ENCODE peak calls at places on chromosomes 12 and 14, in six cellular contexts. V, Z, Q, S, N and W are unnamed samples. For H3K27me3 and H3K36me3, the result is how much of the 10 kb centered on the place peaks cover.

GRCh38 chr14:62557416-62557815 is 487.8 kb downstream of the KCNH5 start:
- DNase-seq in V (no peak), Z (no peak), Q (no peak), S (no peak), N (no peak), W (no peak)

GRCh38 chr12:9258676-9259075 is 50.5 kb upstream of the PZP start:
- DNase-seq in V (no peak), Z (no peak), Q (no peak), S (no peak), N (no peak), W (no peak)

GRCh38 chr12:94074970-94075695 is 73.2 kb upstream of the PLXNC1 start:
- DNase-seq in V (peak), Z (peak), Q (peak), S (no peak), N (peak), W (peak)

GRCh38 chr14:95452176-95452889 is 64.1 kb downstream of the SYNE3 start:
- DNase-seq in V (peak), Z (no peak), Q (no peak), S (no peak), N (no peak), W (peak)

GRCh38 chr12:80702889-80703605 is 4.4 kb upstream of the MYF6 start:
- DNase-seq in V (peak), Z (no peak), Q (no peak), S (peak), N (peak), W (no peak)

GRCh38 chr14:105844810-105845724 is 318.7 kb downstream of the TMEM121 start:
- DNase-seq in V (no peak), Z (no peak), Q (no peak), S (no peak), N (no peak), W (peak)

GRCh38 chr14:100341301-100342031 is 18.3 kb downstream of the SLC25A47 start:
- DNase-seq in V (no peak), Z (no peak), Q (peak), S (peak), N (peak), W (peak)

GRCh38 chr12:52010152-52010622 is 3.4 kb downstream of the TAMALIN start:
- DNase-seq in V (peak), Z (peak), Q (peak), S (no peak), N (no peak), W (peak)

GRCh38 chr14:101112351-101113107 is 209.0 kb upstream of the RTL1 start:
- DNase-seq in V (no peak), Z (no peak), Q (no peak), S (peak), N (no peak), W (no peak)

GRCh38 chr12:108146035-108146893 is 17.2 kb downstream of the WSCD2 start:
- DNase-seq in V (no peak), Z (no peak), Q (no peak), S (no peak), N (no peak), W (no peak)

GRCh38 chr12:120117961-120118709 is 1.6 kb upstream of the RAB35 start:
- DNase-seq in V (peak), Z (no peak), Q (no peak), S (no peak), N (peak), W (peak)

GRCh38 chr12:64733857-64734256 is 25.3 kb downstream of the GNS start:
- DNase-seq in V (no peak), Z (no peak), Q (no peak), S (no peak), N (peak), W (no peak)

GRCh38 chr12:68591716-68592437 is 18.8 kb upstream of the RAP1B start:
- DNase-seq in V (no peak), Z (no peak), Q (no peak), S (no peak), N (no peak), W (no peak)

GRCh38 chr12:18998343-18999270 is 130.9 kb upstream of the PLEKHA5 start:
- DNase-seq in V (no peak), Z (no peak), Q (no peak), S (no peak), N (peak), W (no peak)

GRCh38 chr12:5177096-5177495 is 133.4 kb downstream of the KCNA5 start:
- DNase-seq in V (no peak), Z (no peak), Q (no peak), S (no peak), N (no peak), W (no peak)

GRCh38 chr14:66082009-66082408 is 404.2 kb upstream of the CCDC196 start:
- DNase-seq in V (no peak), Z (no peak), Q (no peak), S (no peak), N (no peak), W (no peak)

GRCh38 chr14:32468955-32469354 is 139.9 kb downstream of the AKAP6 start:
- DNase-seq in V (peak), Z (no peak), Q (no peak), S (no peak), N (peak), W (no peak)

GRCh38 chr12:93467351-93468007 is at the start of gene MRPL42:
- DNase-seq in V (peak), Z (peak), Q (peak), S (peak), N (peak), W (peak)

GRCh38 chr12:48978741-48979601 is 849 bp downstream of the WNT1 start:
- DNase-seq in V (no peak), Z (no peak), Q (no peak), S (no peak), N (no peak), W (peak)

GRCh38 chr12:562634-563033 is 100.6 kb downstream of the NINJ2 start:
- DNase-seq in V (no peak), Z (no peak), Q (no peak), S (no peak), N (no peak), W (no peak)

DNA sequence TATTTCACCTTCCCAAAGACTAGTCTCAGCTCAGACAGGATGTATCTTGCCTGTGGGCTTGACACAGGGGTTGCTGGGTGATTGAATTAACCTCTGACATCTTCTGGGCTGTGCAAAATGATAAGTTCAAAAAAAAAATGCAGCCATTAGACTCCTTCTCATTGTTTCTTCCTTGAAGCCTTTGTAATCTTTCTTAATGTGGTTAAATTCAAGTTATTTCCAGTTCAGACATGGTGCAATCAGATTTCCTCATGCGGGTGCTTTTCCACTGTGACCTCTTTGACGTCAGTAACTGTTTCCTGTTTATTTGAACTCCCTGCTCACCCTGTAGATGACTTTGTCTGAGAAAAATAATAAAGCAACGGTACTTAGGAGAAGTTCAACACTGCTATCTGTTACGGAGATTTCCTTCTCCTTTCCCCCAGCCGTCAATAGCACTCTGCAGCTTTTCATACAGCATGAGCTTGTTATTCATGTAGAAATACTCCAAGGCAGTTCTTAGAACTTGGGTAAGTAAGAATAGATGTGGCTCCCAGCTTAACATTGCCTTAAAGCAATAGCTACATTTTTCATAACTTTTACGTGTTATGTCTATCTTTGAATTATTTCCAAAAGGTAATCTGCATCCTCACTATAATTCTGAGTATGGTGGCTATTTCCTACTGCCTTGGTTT is 155.5 kb downstream of the PRKCH start:
- DNase-seq in V (no peak), Z (peak), Q (no peak), S (peak), N (peak), W (no peak)
- H3K4me3 ChIP-seq in V (no peak), Z (no peak), Q (no peak), S (no peak), N (no peak), W (no peak)

GRCh38 chr12:131044136-131044535 is 90.4 kb downstream of the ADGRD1 start:
- DNase-seq in V (no peak), Z (no peak), Q (peak), S (no peak), N (no peak), W (peak)

GRCh38 chr12:131047789-131048610 is 94.3 kb downstream of the ADGRD1 start:
- DNase-seq in V (no peak), Z (no peak), Q (peak), S (no peak), N (no peak), W (peak)

GRCh38 chr12:131044760-131045381 is 91.2 kb downstream of the ADGRD1 start:
- DNase-seq in V (no peak), Z (no peak), Q (peak), S (no peak), N (no peak), W (peak)

GRCh38 chr12:131046813-131047788 is 93.4 kb downstream of the ADGRD1 start:
- DNase-seq in V (no peak), Z (no peak), Q (peak), S (no peak), N (no peak), W (peak)

GRCh38 chr12:131045705-131046460 is 92.2 kb downstream of the ADGRD1 start:
- DNase-seq in V (no peak), Z (no peak), Q (peak), S (no peak), N (no peak), W (peak)
- H3K27me3 ChIP-seq in V (under half), Z (under half), Q (under half), S (under half), N (under half), W (under half)

GRCh38 chr14:81517798-81518398 is 15.8 kb downstream of the SEL1L start:
- DNase-seq in V (peak), Z (peak), Q (peak), S (peak), N (no peak), W (no peak)

GRCh38 chr14:81516941-81517797 is 16.5 kb downstream of the SEL1L start:
- DNase-seq in V (peak), Z (peak), Q (no peak), S (peak), N (no peak), W (peak)

GRCh38 chr14:81523016-81523415 is 10.6 kb downstream of the SEL1L start:
- DNase-seq in V (no peak), Z (no peak), Q (no peak), S (no peak), N (no peak), W (no peak)

GRCh38 chr14:81521356-81521755 is 12.3 kb downstream of the SEL1L start:
- DNase-seq in V (no peak), Z (no peak), Q (no peak), S (no peak), N (no peak), W (no peak)

DNA sequence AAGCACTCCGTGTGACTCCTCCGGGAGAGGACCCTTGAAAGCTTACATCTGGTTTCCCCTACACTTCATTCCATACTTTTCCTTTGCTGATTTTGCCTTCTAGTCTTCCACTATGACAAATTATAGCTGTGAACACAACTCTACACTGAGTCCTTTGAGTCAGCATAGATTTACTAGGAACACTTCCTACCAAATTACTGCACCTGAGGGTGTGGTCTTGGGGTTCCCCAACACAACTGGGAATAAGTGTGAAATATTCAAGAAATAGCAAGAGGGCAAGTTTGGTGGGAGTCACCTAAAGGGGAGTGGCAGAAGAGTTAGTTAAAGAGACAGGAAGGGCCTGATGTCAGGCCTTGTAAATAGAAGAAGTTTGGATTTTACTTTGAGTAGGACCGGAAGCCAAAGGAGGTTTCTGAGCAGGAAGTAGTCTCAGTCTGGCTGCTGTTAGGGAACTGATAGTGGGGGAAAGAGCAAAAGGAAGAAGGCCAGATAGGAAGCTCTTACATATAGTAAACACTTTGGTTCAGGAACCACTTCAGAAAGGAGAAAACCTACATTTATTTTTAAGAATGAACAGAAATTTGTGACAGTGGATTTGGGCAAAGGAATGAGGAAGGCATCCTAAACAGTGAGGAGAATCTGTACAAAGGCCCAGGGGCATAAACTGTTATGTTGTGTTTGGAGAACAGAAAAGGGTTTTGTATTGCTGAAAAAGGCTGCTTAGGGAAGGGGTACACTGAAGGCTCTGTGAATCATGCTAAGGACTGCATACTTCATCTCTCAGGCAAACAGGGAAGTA is 14.3 kb downstream of the SEL1L start:
- DNase-seq in V (no peak), Z (no peak), Q (no peak), S (no peak), N (no peak), W (no peak)
- H3K36me3 ChIP-seq in V (under half), Z (under half), Q (half or more), S (under half), N (under half), W (under half)

GRCh38 chr12:50402270-50403000 is 1.8 kb downstream of the LARP4 start:
- DNase-seq in V (no peak), Z (no peak), Q (no peak), S (peak), N (peak), W (no peak)
- H3K4me3 ChIP-seq in V (peak), Z (peak), Q (peak), S (peak), N (peak), W (peak)